ENCODE peak calls at places on chromosomes 1 and 21, in nine cellular contexts. X is NCI-H1436; H is cardiac septum; I is activated naive CD4-positive, alpha-beta T cell; F is MV-4-11; K is cardiac muscle cell; M is ureter; R is A172; C is spleen. B is an unnamed sample.

GRCh38 chr1:71448444-71448843 is 367.6 kb upstream of the ZRANB2 start:
- DNase-seq in X (no peak), H (no peak), I (no peak), F (peak), K (no peak), M (no peak), R (no peak), C (no peak), B (no peak)

GRCh38 chr1:243495442-243496172 is 239.8 kb downstream of the SDCCAG8 start:
- DNase-seq in X (no peak), H (no peak), I (no peak), F (peak), K (no peak), M (peak), R (no peak), C (no peak), B (no peak)

GRCh38 chr1:10613340-10613739 is 138.6 kb downstream of the PEX14 start:
- DNase-seq in X (no peak), H (no peak), I (no peak), F (no peak), K (no peak), M (no peak), R (no peak), C (peak), B (no peak)

GRCh38 chr21:42491328-42491727 is 4.7 kb downstream of the RSPH1 start:
- DNase-seq in X (no peak), H (no peak), I (no peak), F (no peak), K (no peak), M (no peak), R (no peak), C (no peak), B (no peak)

GRCh38 chr1:239803666-239804228 is 287.9 kb upstream of the FMN2 start:
- DNase-seq in X (no peak), H (no peak), I (no peak), F (no peak), K (no peak), M (no peak), R (no peak), C (no peak), B (no peak)

GRCh38 chr1:84174051-84174556 is 30.0 kb downstream of the PRKACB start:
- DNase-seq in X (no peak), H (no peak), I (no peak), F (no peak), K (no peak), M (no peak), R (peak), C (no peak), B (no peak)

GRCh38 chr1:114691061-114691460 is 4.3 kb downstream of the AMPD1 start:
- DNase-seq in X (no peak), H (no peak), I (no peak), F (no peak), K (no peak), M (no peak), R (no peak), C (no peak), B (no peak)

GRCh38 chr1:12180315-12180714 is 13.5 kb downstream of the TNFRSF1B start:
- DNase-seq in X (no peak), H (peak), I (no peak), F (peak), K (no peak), M (peak), R (no peak), C (peak), B (no peak)

GRCh38 chr1:112247971-112248370 is 148.0 kb upstream of the CTTNBP2NL start:
- DNase-seq in X (no peak), H (no peak), I (no peak), F (no peak), K (no peak), M (no peak), R (no peak), C (no peak), B (no peak)

GRCh38 chr1:53257454-53258081 is 19.2 kb upstream of the MAGOH start:
- DNase-seq in X (no peak), H (no peak), I (no peak), F (no peak), K (no peak), M (no peak), R (no peak), C (no peak), B (no peak)

GRCh38 chr1:156467906-156468305 is 32.7 kb downstream of the MEF2D start:
- DNase-seq in X (no peak), H (no peak), I (no peak), F (no peak), K (no peak), M (no peak), R (no peak), C (no peak), B (no peak)

GRCh38 chr1:235161685-235162327 is 756 bp upstream of the RBM34 start:
- DNase-seq in X (no peak), H (no peak), I (no peak), F (no peak), K (no peak), M (no peak), R (no peak), C (no peak), B (no peak)

GRCh38 chr1:167043752-167044488 is 46.3 kb downstream of the GPA33 start:
- DNase-seq in X (peak), H (peak), I (no peak), F (peak), K (no peak), M (peak), R (peak), C (peak), B (no peak)